ENCODE peak calls at places on chromosomes 16 and 17, in seven cellular contexts. R, M, T, B, E, P and U are unnamed samples.

GRCh38 chr17:77235370-77236080 is 94.8 kb downstream of the SEC14L1 start:
- DNase-seq in R (peak; percentile 38), M (peak; percentile 61), E (peak; percentile 79), B (peak; percentile 76), P (peak; percentile 91), T (peak; percentile 93), U (no peak)

GRCh38 chr16:81069063-81069462 is 8.0 kb downstream of the C16orf46 start:
- DNase-seq in P (no peak), R (no peak), T (no peak), B (no peak), M (no peak), E (no peak), U (no peak)

GRCh38 chr16:17440131-17440530 is 30.6 kb downstream of the XYLT1 start:
- DNase-seq in P (peak; percentile 50), R (no peak), E (no peak), B (no peak), M (no peak), T (no peak), U (no peak)

GRCh38 chr17:13931752-13932477 is 137.4 kb upstream of the COX10 start:
- DNase-seq in M (peak; percentile 55), T (no peak), P (peak; percentile 94), E (peak; percentile 16), B (peak; percentile 79), R (peak; percentile 97), U (no peak)

GRCh38 chr16:53502331-53503269 is at the start of gene AKTIP:
- DNase-seq in T (no peak), E (no peak), P (peak; percentile 93), R (peak; percentile 49), M (no peak), B (peak; percentile 52), U (no peak)

GRCh38 chr17:46832306-46832895 is 13.9 kb upstream of the WNT3 start:
- DNase-seq in M (no peak), P (no peak), R (no peak), T (no peak), E (no peak), B (no peak), U (no peak)

GRCh38 chr16:1545044-1545736 is 11.7 kb downstream of the TMEM204 start:
- DNase-seq in B (no peak), P (no peak), M (no peak), R (no peak), T (no peak), E (no peak), U (no peak)

GRCh38 chr16:1351582-1352362 is at the start of the genes GNPTG and TSR3:
- DNase-seq in B (peak; percentile 84), M (peak; percentile 75), R (peak; percentile 85), T (peak; percentile 42), P (peak; percentile 96), E (peak; percentile 46), U (peak; percentile 95)

GRCh38 chr16:89431158-89431584 is 59.2 kb downstream of the ANKRD11 start:
- DNase-seq in B (peak; percentile 46), P (no peak), E (no peak), M (no peak), R (no peak), T (peak; percentile 71), U (no peak)

GRCh38 chr17:79627184-79627765 is 16.4 kb upstream of the RBFOX3 start:
- DNase-seq in M (peak; percentile 13), B (no peak), E (no peak), R (no peak), P (peak; percentile 73), T (no peak), U (peak; percentile 73)

GRCh38 chr17:81027591-81028505 is 7.1 kb upstream of the BAIAP2 start:
- DNase-seq in T (no peak), M (no peak), R (no peak), E (no peak), P (no peak), B (no peak), U (no peak)

GRCh38 chr17:4534928-4535666 is 20.1 kb downstream of the MYBBP1A start:
- DNase-seq in B (no peak), P (no peak), M (no peak), E (no peak), R (peak; percentile 39), T (no peak), U (no peak)

GRCh38 chr17:29412780-29413565 is 22.8 kb downstream of the TAOK1 start:
- DNase-seq in M (no peak), E (peak; percentile 52), T (peak; percentile 32), B (peak; percentile 80), P (no peak), R (peak; percentile 65), U (peak; percentile 23)

GRCh38 chr17:33776903-33777302 is 478.2 kb upstream of the CCL2 start:
- DNase-seq in E (no peak), B (no peak), M (no peak), R (no peak), T (no peak), P (no peak), U (no peak)

GRCh38 chr17:4008082-4008435 is 43.8 kb upstream of the ATP2A3 start:
- DNase-seq in T (no peak), R (peak; percentile 24), E (no peak), M (no peak), B (no peak), P (no peak), U (no peak)

GRCh38 chr17:81383504-81384421 is 11.5 kb upstream of the BAHCC1 start:
- DNase-seq in P (no peak), B (no peak), R (no peak), T (no peak), M (no peak), E (no peak), U (no peak)

GRCh38 chr16:83689385-83689831 is 118.4 kb upstream of the HSBP1 start:
- DNase-seq in E (peak; percentile 98), R (peak; percentile 75), P (no peak), M (peak; percentile 46), T (peak; percentile 85), B (peak; percentile 82), U (no peak)

GRCh38 chr16:52852978-52853377 is 199.7 kb downstream of the CHD9NB start:
- DNase-seq in M (no peak), P (no peak), B (no peak), R (no peak), T (no peak), E (no peak), U (no peak)

GRCh38 chr16:85344502-85345128 is 232.3 kb upstream of the CIBAR2 start:
- DNase-seq in T (no peak), M (no peak), R (no peak), P (no peak), E (no peak), B (no peak), U (no peak)

DNA sequence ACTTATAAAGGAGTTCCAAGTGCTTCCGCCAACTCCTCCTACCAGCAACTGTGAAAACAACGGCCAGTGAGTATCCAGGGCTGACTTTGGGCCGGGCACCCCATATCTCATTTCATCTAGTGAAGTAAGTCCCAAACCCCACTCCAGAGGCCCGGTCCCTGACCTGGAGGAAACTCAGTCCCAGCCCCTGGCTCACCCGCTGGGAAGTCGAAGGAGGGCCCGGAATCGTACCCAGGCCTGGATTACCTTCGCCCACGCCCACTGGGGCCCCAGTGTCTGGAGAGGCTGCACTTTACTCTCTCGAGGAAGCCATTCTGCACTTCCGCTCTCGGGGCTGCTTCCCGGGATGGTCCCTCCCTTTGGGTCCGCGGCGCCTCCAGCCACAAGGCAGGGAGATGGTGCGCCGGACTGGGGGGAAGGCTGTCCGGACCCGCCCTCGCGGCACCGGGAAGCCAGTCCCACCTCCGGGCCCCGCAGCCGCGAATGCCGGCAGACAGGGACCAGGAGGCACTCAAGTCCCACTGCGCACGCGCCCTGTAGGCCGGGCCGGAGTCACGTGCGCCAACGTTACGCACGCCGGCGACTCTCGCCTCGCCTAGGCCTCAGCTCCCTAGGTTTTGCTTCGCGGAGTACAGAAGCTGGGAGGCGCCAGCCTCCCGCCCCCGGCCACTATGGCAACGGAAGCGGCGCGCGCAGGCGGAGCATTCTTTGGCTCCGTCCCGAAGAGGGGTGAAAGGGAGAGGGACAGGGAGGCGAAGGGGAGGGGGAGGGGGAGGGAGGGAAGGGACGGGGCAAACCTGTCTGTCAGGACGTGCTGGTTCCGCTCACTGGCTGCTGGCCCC is at the start of gene CMTR2:
- DNase-seq in R (peak; percentile 99), B (peak; percentile 97), M (peak; percentile 92), T (peak; percentile 81), E (peak; percentile 71), P (peak; percentile 99), U (peak; percentile 98)
- TF ChIP-seq CTCF in R (no peak), B (no peak), M (no peak), T (no peak), E (no peak), P (no peak), U (no peak)

GRCh38 chr17:5950871-5951270 is 119.3 kb upstream of the WSCD1 start:
- DNase-seq in R (no peak), E (no peak), B (no peak), M (no peak), T (no peak), P (no peak), U (no peak)
- TF ChIP-seq CTCF in R (no peak), E (no peak), B (no peak), M (no peak), T (no peak), P (no peak), U (no peak)

GRCh38 chr16:57802635-57803412 is 533 bp upstream of the KIFC3 start:
- DNase-seq in T (no peak), R (peak; percentile 80), M (peak; percentile 39), B (peak; percentile 56), E (no peak), P (no peak), U (no peak)
- TF ChIP-seq CTCF in T (no peak), R (no peak), M (no peak), B (no peak), E (no peak), P (peak; percentile 48), U (no peak)

GRCh38 chr16:30004811-30005242 is 6.0 kb downstream of the DOC2A start:
- DNase-seq in P (no peak), B (no peak), E (no peak), R (no peak), M (no peak), T (no peak), U (no peak)

GRCh38 chr16:30006095-30006473 is 4.7 kb downstream of the DOC2A start:
- DNase-seq in E (no peak), P (no peak), B (no peak), T (no peak), M (no peak), R (no peak), U (no peak)

GRCh38 chr16:30004424-30004776 is 6.4 kb downstream of the DOC2A start:
- DNase-seq in M (no peak), E (no peak), P (no peak), B (no peak), T (no peak), R (no peak), U (no peak)

GRCh38 chr16:30006659-30007377 is 4.0 kb downstream of the DOC2A start:
- DNase-seq in R (no peak), P (no peak), M (no peak), E (no peak), T (no peak), B (no peak), U (no peak)

DNA sequence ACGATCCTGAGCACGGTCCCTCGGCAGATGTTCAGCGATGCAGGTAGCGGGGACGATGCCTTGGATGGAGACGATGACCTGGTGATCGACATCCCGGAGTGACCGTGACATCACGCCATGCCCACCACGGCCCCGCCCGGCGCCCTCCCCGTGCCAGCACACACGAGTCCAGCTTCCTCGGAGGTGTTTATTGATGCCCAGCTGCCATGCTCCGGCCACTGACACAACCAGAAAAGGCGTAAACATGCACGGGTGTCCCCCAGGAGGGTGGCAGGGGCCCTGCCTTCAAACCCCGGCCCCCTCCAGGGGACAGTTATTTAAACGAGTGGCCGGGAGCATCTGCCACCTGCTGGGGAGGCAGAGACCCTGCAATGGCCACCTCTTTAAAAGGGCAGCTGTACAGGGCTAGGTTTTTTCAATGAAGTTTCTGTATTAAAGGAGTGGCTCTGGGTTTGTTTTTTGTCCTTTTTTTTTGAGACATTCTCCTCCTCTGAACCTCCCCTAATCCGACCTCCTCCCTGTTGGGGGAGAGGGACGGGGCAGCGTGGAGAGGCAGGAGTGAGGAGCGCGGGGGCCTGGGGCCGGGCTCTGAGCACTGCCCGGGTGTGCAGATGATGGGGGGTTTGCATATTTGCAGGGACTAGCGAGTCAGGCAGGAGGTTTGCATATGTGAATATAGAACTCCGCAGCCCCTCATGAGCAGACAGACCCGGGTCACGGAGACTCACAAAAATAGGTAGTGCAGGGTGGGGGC is 5.3 kb downstream of the DOC2A start:
- DNase-seq in B (peak; percentile 52), M (no peak), E (no peak), P (no peak), R (peak; percentile 52), T (no peak), U (peak; percentile 84)
- TF ChIP-seq CTCF in B (peak; percentile 88), M (peak; percentile 76), E (peak; percentile 73), P (no peak), R (peak; percentile 75), T (peak; percentile 82), U (peak; percentile 76)